ENCODE peak calls at places on chromosomes 16 and 17, in eight cellular contexts. G, I, Q, H, U, Z, S and B are unnamed samples.

GRCh38 chr17:76781056-76781982 is 43.4 kb downstream of the MFSD11 start:
- DNase-seq in G (no peak), I (no peak), Q (no peak), H (no peak), U (no peak), Z (no peak), S (no peak), B (no peak)

GRCh38 chr17:57259817-57260216 is 3.5 kb downstream of the MSI2 start:
- DNase-seq in G (no peak), I (no peak), Q (no peak), H (no peak), U (no peak), Z (no peak), S (no peak), B (no peak)

GRCh38 chr17:43352579-43352978 is 46.2 kb upstream of the ARL4D start:
- DNase-seq in G (no peak), I (no peak), Q (no peak), H (no peak), U (no peak), Z (no peak), S (no peak), B (no peak)

GRCh38 chr17:76716834-76717205 is 6.1 kb upstream of the MXRA7 start:
- DNase-seq in G (peak; percentile 85), I (no peak), Q (no peak), H (no peak), U (peak; percentile 93), Z (peak; percentile 98), S (peak; percentile 90), B (no peak)

GRCh38 chr16:64311241-64311640 is 810.6 kb downstream of the CDH11 start:
- DNase-seq in G (peak; percentile 8), I (no peak), Q (no peak), H (no peak), U (no peak), Z (peak; percentile 8), S (no peak), B (no peak)

GRCh38 chr16:19861069-19861468 is 23.6 kb downstream of the GPRC5B start:
- DNase-seq in G (no peak), I (no peak), Q (no peak), H (no peak), U (no peak), Z (peak; percentile 13), S (no peak), B (no peak)

GRCh38 chr16:56625943-56626654 is 518 bp downstream of the MT1E start:
- DNase-seq in G (peak; percentile 76), I (no peak), Q (no peak), H (no peak), U (peak; percentile 86), Z (peak; percentile 92), S (no peak), B (no peak)

GRCh38 chr17:34382586-34383224 is 19.7 kb upstream of the CCL1 start:
- DNase-seq in G (no peak), I (no peak), Q (no peak), H (peak; percentile 73), U (no peak), Z (no peak), S (no peak), B (no peak)

GRCh38 chr17:57085448-57086068 is 512 bp downstream of the AKAP1 start:
- DNase-seq in G (peak; percentile 19), I (peak; percentile 56), Q (no peak), H (peak; percentile 64), U (peak; percentile 23), Z (peak; percentile 45), S (no peak), B (peak; percentile 45)

GRCh38 chr16:88348377-88349152 is 34.2 kb upstream of the ZNF469 start:
- DNase-seq in G (no peak), I (no peak), Q (no peak), H (no peak), U (no peak), Z (no peak), S (no peak), B (no peak)

GRCh38 chr17:29257756-29258155 is 11.1 kb downstream of the CRYBA1 start:
- DNase-seq in G (peak; percentile 11), I (no peak), Q (no peak), H (no peak), U (peak; percentile 60), Z (peak; percentile 59), S (no peak), B (no peak)

GRCh38 chr17:45127583-45128300 is 4.6 kb downstream of the PLCD3 start:
- DNase-seq in G (peak; percentile 31), I (no peak), Q (no peak), H (no peak), U (peak; percentile 42), Z (peak; percentile 47), S (no peak), B (no peak)

GRCh38 chr17:39926588-39927100 is 757 bp downstream of the ORMDL3 start:
- DNase-seq in G (no peak), I (peak; percentile 43), Q (no peak), H (peak; percentile 68), U (no peak), Z (peak; percentile 68), S (no peak), B (peak; percentile 50)

GRCh38 chr16:14111713-14112538 is 40.8 kb downstream of the MRTFB start:
- DNase-seq in G (no peak), I (no peak), Q (no peak), H (no peak), U (no peak), Z (peak; percentile 41), S (no peak), B (no peak)

GRCh38 chr17:7058831-7059447 is 15.0 kb upstream of the SLC16A11 start:
- DNase-seq in G (no peak), I (no peak), Q (no peak), H (no peak), U (peak; percentile 34), Z (peak; percentile 71), S (no peak), B (no peak)

GRCh38 chr17:65061621-65062020 is 5.1 kb upstream of the GNA13 start:
- DNase-seq in G (no peak), I (no peak), Q (no peak), H (no peak), U (no peak), Z (no peak), S (no peak), B (no peak)

GRCh38 chr16:55263271-55264250 is 60.4 kb upstream of the IRX6 start:
- DNase-seq in G (no peak), I (no peak), Q (no peak), H (no peak), U (no peak), Z (no peak), S (no peak), B (no peak)

GRCh38 chr17:279356-279755 is 73.3 kb downstream of the RPH3AL start:
- DNase-seq in G (no peak), I (no peak), Q (no peak), H (no peak), U (no peak), Z (no peak), S (no peak), B (no peak)

GRCh38 chr16:19071811-19072777 is 4.7 kb downstream of the COQ7 start:
- DNase-seq in G (peak; percentile 44), I (peak; percentile 42), Q (no peak), H (peak; percentile 80), U (peak; percentile 56), Z (peak; percentile 64), S (no peak), B (peak; percentile 26)